ENCODE peak calls at places on chromosomes 5 and 9, in five cellular contexts. T is DND-41, F is left ventricle myocardium inferior, Q is ovary, G is lower lobe of right lung. X is an unnamed sample. For H3K36me3 and H3K4me1, the result is how much of the 10 kb centered on the place peaks cover.

GRCh38 chr5:178309271-178310008 is 76.8 kb upstream of the PHYKPL start:
- DNase-seq in T (no peak), F (no peak), Q (no peak), G (peak), X (no peak)

GRCh38 chr5:176446884-176447537 is 1.2 kb upstream of the FAF2 start:
- DNase-seq in T (peak), F (no peak), Q (peak), G (no peak), X (no peak)

GRCh38 chr5:158155811-158156495 is 297.0 kb upstream of the CLINT1 start:
- DNase-seq in T (no peak), F (no peak), Q (no peak), G (no peak), X (no peak)

GRCh38 chr5:52007230-52007858 is 624.1 kb downstream of the ISL1 start:
- DNase-seq in T (peak), F (no peak), Q (no peak), G (no peak), X (no peak)

GRCh38 chr5:79173626-79174025 is 62.0 kb downstream of the BHMT start:
- DNase-seq in T (no peak), F (no peak), Q (no peak), G (no peak), X (no peak)

GRCh38 chr9:137618105-137619067 is at the start of gene EHMT1:
- DNase-seq in T (peak), F (peak), Q (peak), G (peak), X (peak)

GRCh38 chr5:146716636-146717035 is 161.9 kb downstream of the PPP2R2B start:
- DNase-seq in T (no peak), F (no peak), Q (no peak), G (no peak), X (no peak)

GRCh38 chr5:42377496-42377895 is 45.7 kb upstream of the GHR start:
- DNase-seq in T (no peak), F (no peak), Q (no peak), G (no peak), X (no peak)

GRCh38 chr5:154092356-154092755 is 53.6 kb downstream of the MFAP3 start:
- DNase-seq in T (no peak), F (no peak), Q (no peak), G (no peak), X (no peak)

GRCh38 chr5:138330813-138331448 is 673 bp downstream of the CDC25C start:
- DNase-seq in T (no peak), F (no peak), Q (no peak), G (no peak), X (no peak)

GRCh38 chr5:108797396-108797795 is 49.7 kb downstream of the FER start:
- DNase-seq in T (no peak), F (no peak), Q (no peak), G (no peak), X (no peak)

GRCh38 chr5:4306029-4306428 is 710.4 kb downstream of the IRX1 start:
- DNase-seq in T (no peak), F (no peak), Q (no peak), G (no peak), X (no peak)

GRCh38 chr9:38392235-38393127 is at the start of gene ALDH1B1:
- DNase-seq in T (peak), F (peak), Q (peak), G (peak), X (peak)
- TF ChIP-seq CTCF in T (peak), F (peak), Q (no peak), G (peak), X (no peak)

DNA sequence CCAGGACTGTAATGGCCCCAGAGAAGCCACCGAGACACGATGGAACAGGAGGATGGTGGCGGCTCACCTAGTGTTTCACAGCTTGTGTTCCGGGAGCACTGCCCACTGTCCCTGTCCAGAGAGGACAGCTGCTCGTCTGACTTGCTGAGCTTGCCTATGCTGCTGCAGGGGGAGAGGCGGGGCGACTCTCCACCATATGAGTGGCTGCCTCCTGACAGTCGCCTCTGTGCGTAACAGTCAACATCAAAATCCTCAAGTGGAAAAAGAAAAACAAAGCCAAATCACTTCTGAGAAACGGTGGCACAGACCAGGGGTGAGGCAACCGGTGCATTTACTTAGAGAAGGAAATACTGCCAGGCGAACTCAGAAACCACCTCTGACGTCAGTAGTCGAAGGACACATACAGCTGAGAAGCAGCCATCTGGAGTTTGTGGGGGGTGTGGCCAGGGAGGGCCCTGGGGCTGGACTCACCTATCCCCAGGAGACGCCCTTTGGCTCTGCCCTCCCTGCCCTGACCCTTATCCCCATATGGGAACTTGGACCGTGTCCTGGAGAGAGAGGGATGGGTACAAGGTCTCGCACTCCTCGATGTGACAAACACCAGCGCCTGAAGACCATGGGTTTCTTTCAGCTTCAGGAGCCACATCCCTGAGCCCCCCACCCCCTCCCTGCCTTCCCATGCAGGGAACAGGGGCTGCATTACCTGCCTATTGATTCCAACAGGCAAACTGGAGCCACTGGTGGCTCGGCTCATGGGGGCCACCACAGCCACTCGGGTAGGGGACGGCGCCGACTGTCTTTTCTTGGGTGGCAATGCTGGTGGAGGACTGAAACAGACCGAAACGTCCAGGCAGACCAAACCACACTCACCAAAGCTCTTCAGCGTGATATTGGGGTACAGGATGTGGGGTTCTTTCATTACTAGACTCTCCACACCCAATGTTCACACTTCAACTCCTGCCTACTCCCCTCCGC is 82.8 kb downstream of the PRRT1B start:
- DNase-seq in T (no peak), F (no peak), Q (no peak), G (peak), X (no peak)
- H3K36me3 ChIP-seq in T (under half), F (half or more), Q (under half), G (half or more), X (under half)

DNA sequence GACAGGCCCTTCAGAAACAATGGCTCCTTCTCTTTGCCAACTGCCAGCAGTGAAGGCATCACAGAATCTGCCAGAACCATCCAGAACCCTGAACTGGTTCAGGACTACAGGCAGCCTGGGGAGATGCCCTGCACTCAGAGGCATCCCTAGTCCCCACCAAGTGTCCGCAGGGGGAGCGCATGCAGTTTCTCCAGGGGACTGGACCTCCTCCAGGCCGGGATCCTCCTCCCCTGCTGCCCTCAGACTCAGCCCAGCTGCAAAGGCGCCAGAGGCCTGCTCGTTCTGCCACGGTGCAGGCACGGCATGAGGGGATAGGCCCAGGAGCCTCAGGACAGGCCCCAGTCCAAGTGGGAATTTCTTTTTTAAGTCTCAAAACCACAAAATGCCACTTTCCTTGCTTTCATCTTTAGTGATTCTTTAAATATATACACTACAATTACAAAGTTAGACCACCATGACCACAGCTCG is 72.0 kb downstream of the SEMA4D start:
- DNase-seq in T (no peak), F (no peak), Q (no peak), G (peak), X (no peak)
- H3K4me1 ChIP-seq in T (under half), F (under half), Q (under half), G (under half), X (under half)

GRCh38 chr9:33104111-33104415 is 27.6 kb upstream of the SMU1 start:
- DNase-seq in T (no peak), F (no peak), Q (no peak), G (no peak), X (no peak)
- TF ChIP-seq CTCF in T (no peak), F (no peak), Q (no peak), G (no peak), X (no peak)

DNA sequence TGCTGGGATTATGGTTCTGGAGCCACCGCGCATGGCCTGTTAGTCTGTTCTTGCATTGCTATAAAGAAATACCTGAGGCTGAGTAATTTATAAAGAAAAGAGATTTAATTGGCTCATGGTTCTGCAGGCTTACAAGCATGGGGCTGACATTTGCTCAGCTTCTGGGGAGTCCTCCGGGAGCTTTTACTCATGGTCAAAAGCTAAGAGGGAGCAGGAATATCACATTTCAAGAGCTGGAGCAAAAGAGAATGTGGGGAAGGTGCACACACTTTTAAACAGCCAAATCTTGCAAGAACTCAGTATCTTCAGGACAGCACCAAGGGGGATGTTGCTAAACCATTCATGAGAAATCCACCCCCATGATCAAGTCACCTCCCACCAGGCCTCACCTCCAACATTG is 12.1 kb downstream of the JAK2 start:
- DNase-seq in T (no peak), F (no peak), Q (no peak), G (no peak), X (no peak)
- H3K36me3 ChIP-seq in T (under half), F (under half), Q (under half), G (under half), X (under half)

GRCh38 chr9:136111910-136112309 is 6.8 kb downstream of the TMEM250 start:
- DNase-seq in T (no peak), F (no peak), Q (no peak), G (no peak), X (no peak)
- H3K4me1 ChIP-seq in T (under half), F (half or more), Q (under half), G (under half), X (under half)

GRCh38 chr9:84589514-84589913 is 80.0 kb upstream of the NTRK2 start:
- DNase-seq in T (no peak), F (no peak), Q (no peak), G (no peak), X (no peak)

GRCh38 chr9:84592918-84593317 is 76.6 kb upstream of the NTRK2 start:
- DNase-seq in T (no peak), F (no peak), Q (no peak), G (no peak), X (no peak)

DNA sequence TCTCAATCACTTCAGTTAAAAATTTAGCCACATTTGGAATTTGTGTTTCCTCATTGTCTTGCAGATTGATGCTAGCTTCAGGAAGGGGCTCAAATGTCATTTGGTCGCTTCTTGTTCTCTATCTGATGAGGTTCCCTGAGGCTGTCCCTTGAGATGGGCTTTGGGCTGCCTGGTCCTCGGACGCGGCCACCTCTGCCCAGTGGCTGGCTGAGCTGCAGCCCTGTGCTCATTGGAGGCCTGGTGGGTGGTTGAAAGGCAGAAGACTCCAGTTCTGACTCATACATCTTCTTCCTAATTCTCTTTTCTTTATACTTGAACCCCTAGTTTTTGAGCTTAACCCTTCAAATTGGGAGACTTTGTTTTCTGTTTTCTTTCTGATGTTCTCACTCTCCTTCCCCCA is 78.8 kb upstream of the NTRK2 start:
- DNase-seq in T (no peak), F (no peak), Q (no peak), G (no peak), X (no peak)
- TF ChIP-seq CTCF in T (no peak), F (no peak), Q (no peak), G (no peak), X (no peak)

GRCh38 chr5:38905516-38905915 is 59.7 kb downstream of the OSMR start:
- DNase-seq in T (no peak), F (no peak), Q (no peak), G (no peak), X (no peak)
- H3K36me3 ChIP-seq in T (under half), F (half or more), Q (under half), G (half or more), X (under half)

GRCh38 chr9:94799578-94800264 is 73.2 kb downstream of the AOPEP start:
- DNase-seq in T (no peak), F (no peak), Q (no peak), G (no peak), X (no peak)
- H3K4me1 ChIP-seq in T (under half), F (under half), Q (under half), G (under half), X (half or more)